ENCODE peak calls at places on chromosomes 11 and 22, in ten cellular contexts. J is Caco-2; T is transverse colon; C is A549; L is HepG2; N is heart right ventricle; F is left ventricle myocardium inferior; U is CD8-positive, alpha-beta T cell; H is GM23248; K is heart left ventricle. B is an unnamed sample.

GRCh38 chr11:2211113-2211971 is 39.7 kb upstream of the TH start:
- DNase-seq in N (peak; percentile 2), F (no peak), J (peak; percentile 96), C (no peak), H (no peak), K (no peak), U (no peak), L (peak; percentile 99), T (peak; percentile 52), B (no peak)

GRCh38 chr11:115581871-115582639 is 77.8 kb upstream of the CADM1 start:
- DNase-seq in U (no peak), J (peak; percentile 72), N (no peak), K (no peak), L (no peak), C (no peak), H (no peak), F (no peak), T (peak; percentile 45), B (no peak)

GRCh38 chr22:44550666-44551491 is 52.8 kb upstream of the RTL6 start:
- DNase-seq in K (peak; percentile 89), T (peak; percentile 64), U (no peak), N (peak; percentile 29), L (no peak), J (no peak), H (peak; percentile 97), F (peak; percentile 72), C (no peak), B (peak; percentile 43)

GRCh38 chr22:38850941-38851849 is 7.4 kb upstream of the NPTXR start:
- DNase-seq in T (no peak), U (no peak), K (no peak), C (peak; percentile 59), J (no peak), L (no peak), N (no peak), H (peak; percentile 88), F (no peak), B (peak; percentile 54)

GRCh38 chr22:38841211-38841610 is 2.6 kb downstream of the NPTXR start:
- DNase-seq in L (no peak), J (no peak), U (no peak), F (no peak), K (peak; percentile 59), H (no peak), N (no peak), T (no peak), C (no peak), B (no peak)

GRCh38 chr11:47973173-47973572 is 7.2 kb upstream of the PTPRJ start:
- DNase-seq in K (no peak), N (no peak), U (no peak), T (no peak), F (no peak), J (no peak), C (no peak), H (no peak), L (no peak), B (no peak)

GRCh38 chr22:24329453-24329852 is 58.8 kb downstream of the SPECC1L start:
- DNase-seq in U (no peak), K (no peak), H (no peak), T (no peak), C (no peak), L (no peak), F (no peak), N (no peak), J (no peak), B (no peak)

GRCh38 chr11:9280655-9281301 is 15.6 kb upstream of the DENND5A start:
- DNase-seq in U (peak; percentile 56), H (no peak), K (no peak), J (no peak), F (no peak), T (peak; percentile 45), N (no peak), C (no peak), L (no peak), B (peak; percentile 43)

GRCh38 chr11:130121430-130121978 is 38.1 kb upstream of the ST14 start:
- DNase-seq in T (no peak), N (no peak), F (no peak), K (no peak), C (no peak), J (no peak), H (peak; percentile 73), L (no peak), U (peak; percentile 27), B (no peak)

GRCh38 chr11:130120045-130120444 is 39.5 kb upstream of the ST14 start:
- DNase-seq in U (no peak), T (no peak), F (no peak), K (no peak), L (no peak), J (no peak), H (no peak), C (no peak), N (no peak), B (no peak)

GRCh38 chr11:130124096-130124495 is 35.5 kb upstream of the ST14 start:
- DNase-seq in U (no peak), N (peak; percentile 53), J (peak; percentile 66), C (peak; percentile 22), K (peak; percentile 81), T (peak; percentile 28), F (peak; percentile 65), H (peak; percentile 95), L (peak; percentile 97), B (peak; percentile 57)

GRCh38 chr11:130123414-130124040 is 36.1 kb upstream of the ST14 start:
- DNase-seq in U (no peak), C (no peak), F (no peak), K (no peak), J (no peak), L (no peak), N (no peak), H (no peak), T (no peak), B (no peak)

DNA sequence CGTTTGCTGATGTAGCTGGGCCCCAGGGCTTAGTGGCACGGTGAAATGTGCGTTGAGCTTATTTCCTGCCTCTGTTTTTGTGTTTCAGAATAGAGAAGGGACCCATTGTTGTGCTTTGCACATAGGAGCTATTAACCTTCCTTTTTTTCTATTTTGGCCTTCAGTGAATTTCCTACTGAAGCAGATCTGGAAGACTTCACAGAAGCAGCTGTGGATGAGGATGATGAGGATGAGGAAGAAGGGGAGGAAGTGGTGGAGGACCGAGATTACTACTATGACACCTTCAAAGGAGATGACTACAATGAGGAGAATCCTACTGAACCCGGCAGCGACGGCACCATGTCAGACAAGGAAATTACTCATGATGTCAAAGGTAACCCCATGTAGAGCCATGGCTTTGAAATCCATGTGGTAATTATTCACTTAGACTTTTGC is 37.4 kb upstream of the ST14 start:
- DNase-seq in J (no peak), H (no peak), U (no peak), L (no peak), K (no peak), T (no peak), F (no peak), C (no peak), N (no peak), B (no peak)
- H3K4me1 ChIP-seq in J (peaks cover 44% of the 10 kb centered on the region), H (peaks cover 12% of the 10 kb centered on the region), U (peaks cover 36% of the 10 kb centered on the region), L (peaks cover 59% of the 10 kb centered on the region), K (peaks cover 25% of the 10 kb centered on the region), T (peaks cover 8% of the 10 kb centered on the region), F (peaks cover 63% of the 10 kb centered on the region), C (peaks cover 16% of the 10 kb centered on the region), N (peaks cover 58% of the 10 kb centered on the region), B (peaks cover 14% of the 10 kb centered on the region)

GRCh38 chr11:91970604-91971003 is 254.0 kb upstream of the FAT3 start:
- DNase-seq in L (no peak), N (no peak), C (no peak), J (no peak), H (no peak), U (no peak), K (no peak), F (no peak), T (no peak), B (no peak)

GRCh38 chr11:91972665-91973266 is 251.9 kb upstream of the FAT3 start:
- DNase-seq in K (no peak), F (no peak), C (no peak), J (no peak), U (no peak), N (no peak), H (no peak), L (no peak), T (no peak), B (no peak)

GRCh38 chr11:91966368-91966767 is 258.2 kb upstream of the FAT3 start:
- DNase-seq in L (no peak), F (no peak), T (no peak), C (no peak), H (no peak), J (no peak), K (no peak), U (no peak), N (no peak), B (no peak)

GRCh38 chr11:91967018-91967715 is 257.5 kb upstream of the FAT3 start:
- DNase-seq in L (no peak), J (no peak), K (no peak), T (no peak), U (no peak), H (no peak), F (no peak), N (no peak), C (no peak), B (no peak)
- H3K4me3 ChIP-seq in L (no peak overlapping the region), J (no peak overlapping the region), K (no peak overlapping the region), T (no peak overlapping the region), U (no peak overlapping the region), H (no peak overlapping the region), F (no peak overlapping the region), N (no peak overlapping the region), C (no peak overlapping the region), B (no peak overlapping the region)

GRCh38 chr11:74463216-74463615 is 4.1 kb downstream of the KCNE3 start:
- DNase-seq in C (no peak), L (no peak), U (no peak), F (no peak), N (no peak), K (no peak), H (no peak), J (no peak), T (no peak), B (no peak)
- H3K4me1 ChIP-seq in C (peaks cover 32% of the 10 kb centered on the region), L (peaks cover 62% of the 10 kb centered on the region), U (no peaks in the 10 kb centered on the region), F (peaks cover 21% of the 10 kb centered on the region), N (peaks cover 27% of the 10 kb centered on the region), K (peaks cover 20% of the 10 kb centered on the region), H (peaks cover 11% of the 10 kb centered on the region), J (peaks cover 63% of the 10 kb centered on the region), T (peaks cover 33% of the 10 kb centered on the region), B (peaks cover 11% of the 10 kb centered on the region)

GRCh38 chr11:114479331-114479730 is 40.1 kb downstream of the REXO2 start:
- DNase-seq in H (no peak), L (no peak), F (no peak), C (no peak), U (no peak), T (no peak), N (no peak), J (no peak), K (no peak), B (no peak)

GRCh38 chr11:114472661-114473060 is 33.4 kb downstream of the REXO2 start:
- DNase-seq in K (no peak), J (no peak), L (no peak), F (no peak), U (no peak), C (no peak), H (no peak), N (no peak), T (no peak), B (no peak)

GRCh38 chr11:114478768-114479167 is 39.5 kb downstream of the REXO2 start:
- DNase-seq in K (no peak), J (no peak), N (no peak), F (no peak), U (no peak), H (peak; percentile 13), T (no peak), L (peak; percentile 34), C (no peak), B (no peak)

GRCh38 chr11:114482114-114482513 is 42.8 kb downstream of the REXO2 start:
- DNase-seq in K (no peak), L (no peak), C (no peak), U (no peak), N (no peak), F (no peak), H (peak; percentile 6), J (no peak), T (no peak), B (no peak)

GRCh38 chr11:114477946-114478537 is 38.8 kb downstream of the REXO2 start:
- DNase-seq in N (no peak), K (no peak), U (no peak), F (no peak), T (no peak), J (no peak), C (no peak), H (no peak), L (no peak), B (no peak)
- H3K4me3 ChIP-seq in N (no peak overlapping the region), K (no peak overlapping the region), U (no peak overlapping the region), F (no peak overlapping the region), T (no peak overlapping the region), J (no peak overlapping the region), C (no peak overlapping the region), H (no peak overlapping the region), L (no peak overlapping the region), B (no peak overlapping the region)

B was measured in adrenal gland.